ENCODE peak calls at places on chromosomes 4 and X, in six cellular contexts. Q is ovary, S is hepatocyte, N is RWPE2, E is testis, V is left ventricle myocardium inferior. K is an unnamed sample.
A peak's percentile ranks its signal among the peaks of the same experiment; 100 is the strongest.

GRCh38 chrX:106802388-106803275 is at the start of gene TBC1D8B:
- DNase-seq in V (peak; percentile 56), S (peak; percentile 86), N (peak; percentile 69), Q (peak; percentile 77), E (peak; percentile 88), K (peak; percentile 60)

GRCh38 chr4:182246401-182247205 is 3.4 kb downstream of the TENM3 start:
- DNase-seq in N (peak; percentile 73), S (peak; percentile 28), E (no peak), Q (no peak), V (no peak), K (no peak)

GRCh38 chr4:130747842-130748241 is 1651.9 kb downstream of the C4orf33 start:
- DNase-seq in S (no peak), Q (no peak), E (no peak), V (no peak), N (no peak), K (no peak)

GRCh38 chr4:82842593-82842992 is 44.0 kb upstream of the SCD5 start:
- DNase-seq in N (no peak), S (peak; percentile 12), E (no peak), Q (no peak), V (no peak), K (no peak)

GRCh38 chr4:73896416-73896815 is 27.2 kb downstream of the CXCL1 start:
- DNase-seq in Q (no peak), S (no peak), N (no peak), V (no peak), E (no peak), K (no peak)

GRCh38 chrX:20267924-20268701 is 1.4 kb upstream of the RPS6KA3 start:
- DNase-seq in S (peak; percentile 49), V (peak; percentile 58), Q (peak; percentile 71), N (no peak), E (peak; percentile 37), K (peak; percentile 2)

GRCh38 chrX:81337805-81338204 is 135.9 kb downstream of the SH3BGRL start:
- DNase-seq in E (no peak), Q (no peak), N (no peak), V (no peak), S (no peak), K (peak; percentile 1)

GRCh38 chr4:155005395-155006087 is 202.9 kb upstream of the NPY2R start:
- DNase-seq in Q (no peak), E (no peak), N (no peak), V (no peak), S (peak; percentile 27), K (no peak)

GRCh38 chr4:52554606-52555355 is 104.3 kb downstream of the USP46 start:
- DNase-seq in S (no peak), V (no peak), Q (no peak), N (no peak), E (no peak), K (no peak)

GRCh38 chr4:52552778-52553177 is 106.3 kb downstream of the USP46 start:
- DNase-seq in S (peak; percentile 13), Q (no peak), E (no peak), V (no peak), N (no peak), K (no peak)

GRCh38 chr4:52548818-52549570 is 110.1 kb downstream of the USP46 start:
- DNase-seq in E (no peak), Q (no peak), S (no peak), N (no peak), V (no peak), K (no peak)

GRCh38 chr4:52550186-52550585 is 108.9 kb downstream of the USP46 start:
- DNase-seq in E (no peak), N (no peak), S (no peak), Q (no peak), V (no peak), K (no peak)

GRCh38 chr4:52551487-52551886 is 107.6 kb downstream of the USP46 start:
- DNase-seq in S (no peak), N (no peak), V (peak; percentile 69), E (peak; percentile 80), Q (peak; percentile 77), K (no peak)
- H3K4me3 ChIP-seq in S (no peak overlapping the region), N (no peak overlapping the region), V (peak overlapping the region; percentile 60), E (no peak overlapping the region), Q (no peak overlapping the region), K (no peak overlapping the region)

DNA sequence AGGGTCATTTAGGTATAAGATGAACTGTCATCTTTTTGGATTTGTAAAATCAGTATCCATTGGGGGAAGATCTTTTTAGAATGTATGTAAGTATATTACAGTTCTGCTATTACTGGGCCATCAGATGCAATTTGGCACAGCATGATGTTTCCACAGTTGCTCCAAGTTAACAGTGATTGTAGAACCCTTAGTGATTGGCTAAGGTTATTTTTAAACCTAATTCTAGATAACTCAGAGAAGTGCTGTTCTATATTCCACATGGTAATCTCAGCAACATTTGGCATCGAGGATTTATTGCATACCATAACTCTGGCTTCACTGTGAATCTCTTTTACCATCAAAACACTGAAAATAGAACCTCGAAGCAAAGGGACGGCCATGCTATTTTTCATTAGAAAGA is 215.7 kb upstream of the HAND2 start:
- DNase-seq in V (no peak), S (no peak), N (no peak), Q (no peak), E (no peak), K (no peak)
- H3K27ac ChIP-seq in V (peak overlapping the region; percentile 87), S (no peak overlapping the region), N (no peak overlapping the region), Q (no peak overlapping the region), E (no peak overlapping the region), K (no peak overlapping the region)

GRCh38 chr4:54548098-54548620 is 109.6 kb upstream of the KIT start:
- DNase-seq in N (no peak), S (no peak), E (no peak), Q (no peak), V (no peak), K (no peak)

GRCh38 chr4:54550415-54551171 is 107.2 kb upstream of the KIT start:
- DNase-seq in E (no peak), Q (no peak), S (peak; percentile 45), V (no peak), N (no peak), K (no peak)

GRCh38 chr4:54545663-54546424 is 111.9 kb upstream of the KIT start:
- DNase-seq in N (no peak), S (no peak), Q (no peak), V (no peak), E (no peak), K (no peak)

GRCh38 chr4:54548831-54549460 is 108.8 kb upstream of the KIT start:
- DNase-seq in S (no peak), E (no peak), N (no peak), Q (no peak), V (no peak), K (no peak)

GRCh38 chr4:54547299-54548097 is 110.3 kb upstream of the KIT start:
- DNase-seq in Q (no peak), S (no peak), N (no peak), V (no peak), E (no peak), K (no peak)
- H3K4me3 ChIP-seq in Q (no peak overlapping the region), S (no peak overlapping the region), N (no peak overlapping the region), V (no peak overlapping the region), E (no peak overlapping the region), K (no peak overlapping the region)

GRCh38 chr4:6307230-6307629 is 37.6 kb downstream of the WFS1 start:
- DNase-seq in S (no peak), E (no peak), N (no peak), Q (no peak), V (no peak), K (no peak)

GRCh38 chr4:6306299-6306698 is 36.6 kb downstream of the WFS1 start:
- DNase-seq in E (no peak), Q (no peak), N (no peak), S (no peak), V (no peak), K (no peak)

GRCh38 chr4:6307891-6308290 is 38.2 kb downstream of the WFS1 start:
- DNase-seq in V (no peak), S (no peak), E (no peak), N (no peak), Q (no peak), K (no peak)

GRCh38 chr4:6308890-6309643 is 39.4 kb downstream of the WFS1 start:
- DNase-seq in N (no peak), E (peak; percentile 60), S (peak; percentile 71), Q (peak; percentile 76), V (no peak), K (no peak)

GRCh38 chr4:6309755-6310154 is 40.1 kb downstream of the WFS1 start:
- DNase-seq in S (no peak), V (no peak), N (no peak), Q (no peak), E (no peak), K (no peak)
- H3K27ac ChIP-seq in S (no peak overlapping the region), V (peak overlapping the region; percentile 73), N (no peak overlapping the region), Q (no peak overlapping the region), E (no peak overlapping the region), K (no peak overlapping the region)

GRCh38 chrX:12137982-12138365 is 299 bp upstream of the FRMPD4 start:
- DNase-seq in Q (no peak), S (no peak), E (peak; percentile 16), N (no peak), V (no peak), K (no peak)
- H3K4me3 ChIP-seq in Q (peak overlapping the region; percentile 14), S (no peak overlapping the region), E (peak overlapping the region; percentile 64), N (peak overlapping the region; percentile 38), V (peak overlapping the region; percentile 60), K (no peak overlapping the region)

DNA sequence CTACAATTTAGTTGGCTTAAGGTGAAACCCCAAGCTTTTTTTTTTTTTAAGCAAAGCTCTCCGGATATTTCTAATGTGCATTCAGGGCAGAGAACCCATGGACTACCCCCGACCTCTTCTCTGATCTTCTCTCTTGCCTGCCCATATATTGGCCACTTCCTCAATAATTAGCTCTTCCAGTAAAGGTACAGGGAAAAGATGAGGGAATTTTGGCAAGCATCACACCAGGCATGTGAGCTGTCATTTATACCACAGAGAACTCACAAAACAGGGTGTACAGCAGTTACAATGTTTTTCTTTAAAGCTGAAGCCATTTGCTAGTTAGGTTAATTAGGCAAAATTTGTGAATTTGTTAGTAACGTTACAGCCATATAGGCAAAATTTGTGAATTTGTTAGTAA is 73.3 kb downstream of the GAB1 start:
- DNase-seq in S (no peak), V (no peak), Q (no peak), E (no peak), N (no peak), K (no peak)
- H3K27ac ChIP-seq in S (no peak overlapping the region), V (peak overlapping the region; percentile 76), Q (no peak overlapping the region), E (no peak overlapping the region), N (no peak overlapping the region), K (no peak overlapping the region)

DNA sequence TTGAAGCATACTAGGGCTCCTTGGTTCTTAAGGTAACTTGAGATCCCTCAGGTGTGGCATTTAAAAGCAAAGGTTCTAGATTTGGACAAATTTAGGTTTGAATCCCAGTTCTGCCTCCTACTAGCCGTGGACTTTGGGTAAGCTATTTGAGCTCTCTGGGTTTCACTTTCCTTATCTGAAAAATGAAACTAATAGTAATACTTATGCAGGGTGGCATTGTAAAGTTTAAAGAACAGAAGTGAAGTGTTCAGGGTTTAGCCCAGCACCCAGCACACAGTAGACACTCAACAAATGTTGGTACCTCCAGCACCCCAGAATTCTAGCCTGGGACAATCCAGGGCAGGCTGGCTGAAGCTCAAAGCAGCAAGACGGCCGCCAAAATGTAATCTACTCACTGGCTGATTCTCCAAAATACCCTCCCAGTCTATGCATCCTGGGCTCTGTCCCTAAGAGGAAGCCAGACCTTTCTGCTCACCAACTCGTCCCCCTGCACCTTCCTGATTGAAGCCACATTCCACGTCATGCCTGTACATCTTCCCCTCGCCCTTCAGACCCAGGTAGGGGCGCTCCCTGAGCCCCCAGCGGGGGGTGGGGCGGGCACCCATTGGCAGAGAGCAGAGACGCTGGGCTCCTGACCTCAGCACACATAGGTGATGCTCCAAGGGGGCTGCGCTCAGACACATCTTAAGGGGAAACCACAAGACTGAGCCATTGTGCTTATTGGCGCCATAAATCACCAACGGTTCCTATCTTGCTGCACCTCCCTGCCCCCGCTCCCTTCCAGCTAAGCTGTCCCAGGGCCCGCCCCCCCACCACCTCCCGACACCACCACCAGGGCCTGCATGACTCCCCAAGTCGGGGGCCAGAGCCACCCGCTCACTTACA is 160.6 kb downstream of the BCOR start:
- DNase-seq in Q (no peak), E (no peak), S (no peak), V (no peak), N (no peak), K (no peak)
- H3K4me3 ChIP-seq in Q (no peak overlapping the region), E (no peak overlapping the region), S (no peak overlapping the region), V (no peak overlapping the region), N (no peak overlapping the region), K (no peak overlapping the region)

K was measured in SJCRH30.